ENCODE peak calls at places on chromosomes 4 and X, in seven cellular contexts. One of them, this sample, is unnamed.

GRCh38 chr4:184506527-184507121 is 32.3 kb upstream of the IRF2 start:
- DNase-seq in HepG2: peak
- DNase-seq in GM12878: peak
- DNase-seq in K562: no peak
- DNase-seq in SK-N-SH: peak
- DNase-seq in H1: no peak
- DNase-seq in HCT116: no peak
- DNase-seq in this sample: no peak

GRCh38 chrX:17007134-17007768 is 60.8 kb downstream of the REPS2 start:
- DNase-seq in K562: peak
- DNase-seq in H1: no peak
- DNase-seq in HepG2: peak
- DNase-seq in HCT116: no peak
- DNase-seq in GM12878: no peak
- DNase-seq in SK-N-SH: peak
- DNase-seq in this sample: no peak

GRCh38 chrX:133544105-133544504 is 128.8 kb upstream of the GPC4 start:
- DNase-seq in HCT116: peak
- DNase-seq in K562: no peak
- DNase-seq in GM12878: no peak
- DNase-seq in SK-N-SH: no peak
- DNase-seq in H1: no peak
- DNase-seq in HepG2: peak
- DNase-seq in this sample: peak

GRCh38 chr4:157819693-157820464 is 352.9 kb downstream of the GASK1B start:
- DNase-seq in K562: no peak
- DNase-seq in GM12878: no peak
- DNase-seq in HepG2: no peak
- DNase-seq in H1: no peak
- DNase-seq in HCT116: no peak
- DNase-seq in SK-N-SH: no peak
- DNase-seq in this sample: peak

GRCh38 chr4:160318567-160319220 is 1215.8 kb downstream of the RAPGEF2 start:
- DNase-seq in SK-N-SH: no peak
- DNase-seq in K562: no peak
- DNase-seq in H1: no peak
- DNase-seq in HepG2: no peak
- DNase-seq in GM12878: no peak
- DNase-seq in HCT116: peak
- DNase-seq in this sample: no peak

GRCh38 chr4:8553958-8554357 is 26.2 kb upstream of the GPR78 start:
- DNase-seq in H1: no peak
- DNase-seq in GM12878: no peak
- DNase-seq in HepG2: no peak
- DNase-seq in K562: no peak
- DNase-seq in HCT116: no peak
- DNase-seq in SK-N-SH: no peak
- DNase-seq in this sample: no peak

GRCh38 chr4:145954924-145955339 is 16.3 kb upstream of the ZNF827 start:
- DNase-seq in HCT116: peak
- DNase-seq in K562: peak
- DNase-seq in SK-N-SH: no peak
- DNase-seq in GM12878: no peak
- DNase-seq in HepG2: no peak
- DNase-seq in H1: no peak
- DNase-seq in this sample: peak

GRCh38 chrX:37425370-37425769 is 76.2 kb downstream of the PRRG1 start:
- DNase-seq in SK-N-SH: no peak
- DNase-seq in GM12878: no peak
- DNase-seq in K562: no peak
- DNase-seq in H1: no peak
- DNase-seq in HepG2: no peak
- DNase-seq in HCT116: no peak
- DNase-seq in this sample: no peak

GRCh38 chrX:69795702-69796101 is 179.8 kb downstream of the EDA start:
- DNase-seq in HepG2: no peak
- DNase-seq in GM12878: no peak
- DNase-seq in SK-N-SH: no peak
- DNase-seq in H1: no peak
- DNase-seq in HCT116: no peak
- DNase-seq in K562: no peak
- DNase-seq in this sample: no peak

GRCh38 chrX:136209751-136210150 is 41.4 kb downstream of the MAP7D3 start:
- DNase-seq in HepG2: no peak
- DNase-seq in H1: no peak
- DNase-seq in HCT116: no peak
- DNase-seq in GM12878: no peak
- DNase-seq in SK-N-SH: no peak
- DNase-seq in K562: no peak
- DNase-seq in this sample: no peak

GRCh38 chrX:150763810-150764209 is 70.6 kb downstream of the MTMR1 start:
- DNase-seq in HepG2: no peak
- DNase-seq in SK-N-SH: no peak
- DNase-seq in GM12878: no peak
- DNase-seq in K562: no peak
- DNase-seq in HCT116: no peak
- DNase-seq in H1: no peak
- DNase-seq in this sample: no peak

GRCh38 chr4:75598390-75598789 is 31.9 kb downstream of the CDKL2 start:
- DNase-seq in HCT116: no peak
- DNase-seq in SK-N-SH: no peak
- DNase-seq in K562: peak
- DNase-seq in HepG2: no peak
- DNase-seq in H1: no peak
- DNase-seq in GM12878: no peak
- DNase-seq in this sample: no peak

GRCh38 chr4:8709050-8709728 is 116.6 kb downstream of the CPZ start:
- DNase-seq in GM12878: no peak
- DNase-seq in HCT116: no peak
- DNase-seq in HepG2: no peak
- DNase-seq in SK-N-SH: peak
- DNase-seq in K562: no peak
- DNase-seq in H1: no peak
- DNase-seq in this sample: no peak

GRCh38 chr4:83993774-83994173 is 457.9 kb downstream of the GPAT3 start:
- DNase-seq in GM12878: no peak
- DNase-seq in SK-N-SH: no peak
- DNase-seq in H1: peak
- DNase-seq in K562: peak
- DNase-seq in HCT116: no peak
- DNase-seq in HepG2: no peak
- DNase-seq in this sample: no peak

DNA sequence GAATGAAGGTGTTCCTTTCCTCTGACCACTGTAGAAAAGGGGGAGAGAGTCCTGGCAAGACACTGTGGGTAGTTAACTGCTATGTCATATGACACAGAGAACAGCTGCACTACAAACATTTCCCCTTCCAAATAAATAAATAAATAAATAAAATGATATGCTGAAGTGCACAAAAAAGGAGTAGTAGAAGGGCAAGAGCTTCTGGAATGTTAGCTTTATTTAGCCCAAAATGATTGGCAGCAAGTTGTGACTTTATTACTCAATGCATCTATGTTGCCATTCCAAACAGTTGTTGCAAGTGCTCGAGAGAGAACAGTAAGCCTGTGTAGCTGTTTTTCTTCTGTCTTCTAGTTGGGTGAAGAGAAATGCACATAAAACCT is 13.2 kb upstream of the GBA3 start:
- DNase-seq in H1: no peak
- DNase-seq in K562: no peak
- DNase-seq in SK-N-SH: no peak
- DNase-seq in HepG2: no peak
- DNase-seq in GM12878: no peak
- DNase-seq in HCT116: no peak
- DNase-seq in this sample: no peak
- TF ChIP-seq JUND in H1: no peak
- TF ChIP-seq JUND in K562: no peak
- TF ChIP-seq JUND in SK-N-SH: no peak
- TF ChIP-seq JUND in HepG2: no peak
- TF ChIP-seq JUND in GM12878: no peak
- TF ChIP-seq JUND in HCT116: no peak
- TF ChIP-seq JUND in this sample: no peak

GRCh38 chrX:15988661-15989603 is 134.3 kb upstream of the AP1S2 start:
- DNase-seq in H1: no peak
- DNase-seq in SK-N-SH: no peak
- DNase-seq in GM12878: no peak
- DNase-seq in HCT116: no peak
- DNase-seq in K562: no peak
- DNase-seq in HepG2: no peak
- DNase-seq in this sample: no peak
- TF ChIP-seq JUND in H1: no peak
- TF ChIP-seq JUND in SK-N-SH: peak
- TF ChIP-seq JUND in GM12878: no peak
- TF ChIP-seq JUND in HCT116: no peak
- TF ChIP-seq JUND in K562: no peak
- TF ChIP-seq JUND in HepG2: no peak
- TF ChIP-seq JUND in this sample: no peak

GRCh38 chr4:140153744-140154571 is at the start of gene MAML3:
- DNase-seq in GM12878: no peak
- DNase-seq in HCT116: peak
- DNase-seq in HepG2: peak
- DNase-seq in H1: peak
- DNase-seq in K562: peak
- DNase-seq in SK-N-SH: peak
- DNase-seq in this sample: peak

GRCh38 chr4:140151700-140152014 is 2.3 kb downstream of the MAML3 start:
- DNase-seq in HepG2: peak
- DNase-seq in GM12878: no peak
- DNase-seq in K562: peak
- DNase-seq in H1: peak
- DNase-seq in SK-N-SH: peak
- DNase-seq in HCT116: peak
- DNase-seq in this sample: peak

GRCh38 chr4:140152015-140152703 is 1.8 kb downstream of the MAML3 start:
- DNase-seq in SK-N-SH: peak
- DNase-seq in HepG2: no peak
- DNase-seq in GM12878: no peak
- DNase-seq in HCT116: peak
- DNase-seq in K562: peak
- DNase-seq in H1: no peak
- DNase-seq in this sample: peak

GRCh38 chr4:140153419-140153743 is 603 bp downstream of the MAML3 start:
- DNase-seq in HCT116: no peak
- DNase-seq in SK-N-SH: no peak
- DNase-seq in H1: no peak
- DNase-seq in HepG2: no peak
- DNase-seq in K562: no peak
- DNase-seq in GM12878: no peak
- DNase-seq in this sample: no peak

GRCh38 chr4:140152760-140153418 is 1.1 kb downstream of the MAML3 start:
- DNase-seq in HCT116: no peak
- DNase-seq in HepG2: no peak
- DNase-seq in K562: peak
- DNase-seq in GM12878: no peak
- DNase-seq in SK-N-SH: peak
- DNase-seq in H1: no peak
- DNase-seq in this sample: no peak
- TF ChIP-seq JUND in HCT116: no peak
- TF ChIP-seq JUND in HepG2: no peak
- TF ChIP-seq JUND in K562: no peak
- TF ChIP-seq JUND in GM12878: no peak
- TF ChIP-seq JUND in SK-N-SH: no peak
- TF ChIP-seq JUND in H1: no peak
- TF ChIP-seq JUND in this sample: no peak

GRCh38 chr4:126441173-126441810 is 1126.5 kb downstream of the FAT4 start:
- DNase-seq in K562: no peak
- DNase-seq in GM12878: no peak
- DNase-seq in HCT116: no peak
- DNase-seq in HepG2: no peak
- DNase-seq in SK-N-SH: no peak
- DNase-seq in H1: no peak
- DNase-seq in this sample: no peak
- TF ChIP-seq JUND in K562: no peak
- TF ChIP-seq JUND in GM12878: no peak
- TF ChIP-seq JUND in HCT116: no peak
- TF ChIP-seq JUND in HepG2: no peak
- TF ChIP-seq JUND in SK-N-SH: no peak
- TF ChIP-seq JUND in H1: no peak
- TF ChIP-seq JUND in this sample: no peak

DNA sequence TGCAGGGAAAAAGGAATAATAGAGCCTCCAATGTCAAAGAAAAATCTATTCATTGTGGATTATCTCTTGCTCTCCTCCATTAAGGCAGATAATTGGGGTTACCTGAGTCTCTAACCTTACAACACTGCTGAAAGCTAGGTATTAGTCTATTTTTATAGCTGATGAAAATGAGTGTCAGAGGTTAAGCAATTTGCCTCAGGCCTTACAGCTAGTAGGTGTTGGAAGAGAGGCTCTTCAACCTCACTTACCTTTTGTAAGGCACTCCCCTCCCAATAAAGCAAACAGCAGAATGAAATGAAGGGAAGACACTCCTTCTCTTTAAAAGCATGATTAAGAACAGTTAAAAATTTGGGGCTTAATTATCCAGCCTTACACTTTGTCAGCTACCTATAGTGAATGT is 45.3 kb upstream of the GAB1 start:
- DNase-seq in GM12878: no peak
- DNase-seq in HCT116: no peak
- DNase-seq in K562: no peak
- DNase-seq in H1: no peak
- DNase-seq in HepG2: no peak
- DNase-seq in SK-N-SH: no peak
- DNase-seq in this sample: no peak
- TF ChIP-seq JUND in GM12878: no peak
- TF ChIP-seq JUND in HCT116: no peak
- TF ChIP-seq JUND in K562: no peak
- TF ChIP-seq JUND in H1: no peak
- TF ChIP-seq JUND in HepG2: no peak
- TF ChIP-seq JUND in SK-N-SH: no peak
- TF ChIP-seq JUND in this sample: no peak

DNA sequence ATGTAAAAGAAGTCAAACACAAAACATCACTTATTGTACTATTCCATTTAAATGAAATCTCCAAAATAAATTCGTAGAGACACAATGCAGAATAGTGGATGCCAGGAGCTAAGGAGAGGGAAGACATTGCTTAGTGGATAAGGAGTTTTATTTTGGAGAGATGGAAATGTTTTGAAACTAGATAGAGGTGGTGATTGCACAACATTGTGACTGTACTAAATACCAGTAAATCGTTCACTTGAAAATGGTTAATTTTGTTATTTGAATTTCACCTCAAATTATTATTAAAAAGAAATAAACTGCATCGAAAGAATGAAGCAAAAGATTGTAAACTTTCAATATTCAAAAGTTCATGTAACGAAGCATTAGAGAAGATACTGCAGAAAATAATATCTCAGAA is 9.7 kb upstream of the ACSL4 start:
- DNase-seq in GM12878: no peak
- DNase-seq in HepG2: no peak
- DNase-seq in SK-N-SH: no peak
- DNase-seq in K562: no peak
- DNase-seq in HCT116: no peak
- DNase-seq in H1: no peak
- DNase-seq in this sample: no peak
- TF ChIP-seq JUND in GM12878: no peak
- TF ChIP-seq JUND in HepG2: no peak
- TF ChIP-seq JUND in SK-N-SH: no peak
- TF ChIP-seq JUND in K562: no peak
- TF ChIP-seq JUND in HCT116: no peak
- TF ChIP-seq JUND in H1: no peak
- TF ChIP-seq JUND in this sample: no peak